ENCODE peak calls at places on chromosomes 4 and X, in seven cellular contexts. One of them, this sample, is unnamed.

GRCh38 chr4:25161599-25161960 is 1.3 kb upstream of the SEPSECS start:
- DNase-seq in mesendoderm: peak; percentile 56
- DNase-seq in H9: no peak
- DNase-seq in IMR-90: no peak
- DNase-seq in trophoblast cell: peak; percentile 72
- DNase-seq in neuronal stem cell: no peak
- DNase-seq in mesenchymal stem cell: no peak
- DNase-seq in this sample: no peak

GRCh38 chr4:10011277-10011676 is 10.0 kb downstream of the SLC2A9 start:
- DNase-seq in mesendoderm: no peak
- DNase-seq in H9: no peak
- DNase-seq in IMR-90: no peak
- DNase-seq in trophoblast cell: no peak
- DNase-seq in neuronal stem cell: no peak
- DNase-seq in mesenchymal stem cell: no peak
- DNase-seq in this sample: no peak

GRCh38 chr4:178689926-178690325 is 1247.7 kb upstream of the AGA start:
- DNase-seq in mesendoderm: no peak
- DNase-seq in H9: no peak
- DNase-seq in IMR-90: no peak
- DNase-seq in trophoblast cell: no peak
- DNase-seq in neuronal stem cell: peak; percentile 41
- DNase-seq in mesenchymal stem cell: no peak
- DNase-seq in this sample: no peak

GRCh38 chrX:45515262-45516215 is 314.9 kb upstream of the DIPK2B start:
- DNase-seq in mesendoderm: peak; percentile 36
- DNase-seq in H9: no peak
- DNase-seq in IMR-90: peak; percentile 92
- DNase-seq in trophoblast cell: peak; percentile 42
- DNase-seq in neuronal stem cell: no peak
- DNase-seq in mesenchymal stem cell: peak; percentile 94
- DNase-seq in this sample: no peak

GRCh38 chrX:1401611-1402430 is 9.9 kb upstream of the SLC25A6 start:
- DNase-seq in mesendoderm: no peak
- DNase-seq in H9: no peak
- DNase-seq in IMR-90: no peak
- DNase-seq in trophoblast cell: no peak
- DNase-seq in neuronal stem cell: no peak
- DNase-seq in mesenchymal stem cell: no peak
- DNase-seq in this sample: no peak

GRCh38 chr4:55397024-55397520 is 1.3 kb downstream of the TMEM165 start:
- DNase-seq in mesendoderm: peak; percentile 14
- DNase-seq in H9: no peak
- DNase-seq in IMR-90: no peak
- DNase-seq in trophoblast cell: no peak
- DNase-seq in neuronal stem cell: no peak
- DNase-seq in mesenchymal stem cell: peak; percentile 55
- DNase-seq in this sample: no peak

GRCh38 chrX:147602297-147602696 is 309.4 kb upstream of the FMR1 start:
- DNase-seq in mesendoderm: peak; percentile 42
- DNase-seq in H9: no peak
- DNase-seq in IMR-90: no peak
- DNase-seq in trophoblast cell: no peak
- DNase-seq in neuronal stem cell: no peak
- DNase-seq in mesenchymal stem cell: no peak
- DNase-seq in this sample: no peak

GRCh38 chr4:80268936-80269335 is 2.5 kb downstream of the FGF5 start:
- DNase-seq in mesendoderm: no peak
- DNase-seq in H9: no peak
- DNase-seq in IMR-90: no peak
- DNase-seq in trophoblast cell: no peak
- DNase-seq in neuronal stem cell: no peak
- DNase-seq in mesenchymal stem cell: peak; percentile 10
- DNase-seq in this sample: no peak

GRCh38 chr4:30718889-30719252 is 1.3 kb upstream of the PCDH7 start:
- DNase-seq in mesendoderm: peak; percentile 67
- DNase-seq in H9: no peak
- DNase-seq in IMR-90: peak; percentile 48
- DNase-seq in trophoblast cell: no peak
- DNase-seq in neuronal stem cell: peak; percentile 43
- DNase-seq in mesenchymal stem cell: peak; percentile 52
- DNase-seq in this sample: no peak

GRCh38 chr4:74805601-74806000 is 11.3 kb upstream of the BTC start:
- DNase-seq in mesendoderm: peak; percentile 38
- DNase-seq in H9: no peak
- DNase-seq in IMR-90: peak; percentile 66
- DNase-seq in trophoblast cell: no peak
- DNase-seq in neuronal stem cell: no peak
- DNase-seq in mesenchymal stem cell: peak; percentile 22
- DNase-seq in this sample: no peak

GRCh38 chrX:144494069-144494468 is 610.2 kb downstream of the UBE2NL start:
- DNase-seq in mesendoderm: peak; percentile 0
- DNase-seq in H9: no peak
- DNase-seq in IMR-90: no peak
- DNase-seq in trophoblast cell: no peak
- DNase-seq in neuronal stem cell: no peak
- DNase-seq in mesenchymal stem cell: no peak
- DNase-seq in this sample: no peak

GRCh38 chrX:48752498-48752897 is 9.0 kb upstream of the GLOD5 start:
- DNase-seq in mesendoderm: no peak
- DNase-seq in H9: no peak
- DNase-seq in IMR-90: no peak
- DNase-seq in trophoblast cell: peak; percentile 62
- DNase-seq in neuronal stem cell: no peak
- DNase-seq in mesenchymal stem cell: no peak
- DNase-seq in this sample: no peak

GRCh38 chrX:53768451-53769246 is 82.1 kb upstream of the HUWE1 start:
- DNase-seq in mesendoderm: no peak
- DNase-seq in H9: no peak
- DNase-seq in IMR-90: no peak
- DNase-seq in trophoblast cell: no peak
- DNase-seq in neuronal stem cell: no peak
- DNase-seq in mesenchymal stem cell: no peak
- DNase-seq in this sample: no peak

GRCh38 chr4:112125416-112125815 is 19.8 kb upstream of the FAM241A start:
- DNase-seq in mesendoderm: no peak
- DNase-seq in H9: no peak
- DNase-seq in IMR-90: no peak
- DNase-seq in trophoblast cell: no peak
- DNase-seq in neuronal stem cell: no peak
- DNase-seq in mesenchymal stem cell: no peak
- DNase-seq in this sample: no peak

GRCh38 chr4:109665783-109666455 is 37.3 kb downstream of the CASP6 start:
- DNase-seq in mesendoderm: no peak
- DNase-seq in H9: no peak
- DNase-seq in IMR-90: no peak
- DNase-seq in trophoblast cell: no peak
- DNase-seq in neuronal stem cell: no peak
- DNase-seq in mesenchymal stem cell: no peak
- DNase-seq in this sample: no peak

GRCh38 chr4:4866124-4866832 is 6.8 kb downstream of the MSX1 start:
- DNase-seq in mesendoderm: peak; percentile 75
- DNase-seq in H9: no peak
- DNase-seq in IMR-90: no peak
- DNase-seq in trophoblast cell: no peak
- DNase-seq in neuronal stem cell: no peak
- DNase-seq in mesenchymal stem cell: peak; percentile 26
- DNase-seq in this sample: peak; percentile 72

GRCh38 chr4:139734201-139734874 is 68.7 kb downstream of the MGST2 start:
- DNase-seq in mesendoderm: peak; percentile 33
- DNase-seq in H9: no peak
- DNase-seq in IMR-90: peak; percentile 65
- DNase-seq in trophoblast cell: peak; percentile 85
- DNase-seq in neuronal stem cell: no peak
- DNase-seq in mesenchymal stem cell: peak; percentile 94
- DNase-seq in this sample: no peak

DNA sequence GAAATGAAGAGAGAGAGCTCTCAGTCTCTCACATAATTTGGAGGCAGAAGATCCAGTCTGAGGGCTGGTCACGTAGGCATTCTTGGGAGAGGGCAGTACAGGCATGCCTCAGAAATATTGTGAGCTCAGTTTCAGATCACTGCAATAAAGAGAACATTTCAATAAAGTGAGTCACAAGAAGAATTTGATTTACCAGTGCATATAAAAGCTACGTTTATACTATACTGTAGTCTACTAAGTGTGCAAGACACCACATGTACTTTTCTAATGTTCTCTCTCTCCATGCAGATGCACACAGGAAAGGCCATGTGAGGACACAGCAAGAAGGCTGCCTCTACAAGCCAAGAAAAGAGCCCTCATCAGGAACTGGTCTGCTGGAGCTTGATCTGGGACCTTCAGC is 583.5 kb upstream of the FAT1 start:
- DNase-seq in mesendoderm: no peak
- DNase-seq in H9: no peak
- DNase-seq in IMR-90: peak; percentile 48
- DNase-seq in trophoblast cell: no peak
- DNase-seq in neuronal stem cell: no peak
- DNase-seq in mesenchymal stem cell: no peak
- DNase-seq in this sample: no peak
- H2AK5ac ChIP-seq in mesendoderm: no peak overlapping the region
- H2AK5ac ChIP-seq in H9: no peak overlapping the region
- H2AK5ac ChIP-seq in IMR-90: no peak overlapping the region
- H2AK5ac ChIP-seq in trophoblast cell: no peak overlapping the region
- H2AK5ac ChIP-seq in neuronal stem cell: no peak overlapping the region
- H2AK5ac ChIP-seq in mesenchymal stem cell: no peak overlapping the region
- H2AK5ac ChIP-seq in this sample: no peak overlapping the region

DNA sequence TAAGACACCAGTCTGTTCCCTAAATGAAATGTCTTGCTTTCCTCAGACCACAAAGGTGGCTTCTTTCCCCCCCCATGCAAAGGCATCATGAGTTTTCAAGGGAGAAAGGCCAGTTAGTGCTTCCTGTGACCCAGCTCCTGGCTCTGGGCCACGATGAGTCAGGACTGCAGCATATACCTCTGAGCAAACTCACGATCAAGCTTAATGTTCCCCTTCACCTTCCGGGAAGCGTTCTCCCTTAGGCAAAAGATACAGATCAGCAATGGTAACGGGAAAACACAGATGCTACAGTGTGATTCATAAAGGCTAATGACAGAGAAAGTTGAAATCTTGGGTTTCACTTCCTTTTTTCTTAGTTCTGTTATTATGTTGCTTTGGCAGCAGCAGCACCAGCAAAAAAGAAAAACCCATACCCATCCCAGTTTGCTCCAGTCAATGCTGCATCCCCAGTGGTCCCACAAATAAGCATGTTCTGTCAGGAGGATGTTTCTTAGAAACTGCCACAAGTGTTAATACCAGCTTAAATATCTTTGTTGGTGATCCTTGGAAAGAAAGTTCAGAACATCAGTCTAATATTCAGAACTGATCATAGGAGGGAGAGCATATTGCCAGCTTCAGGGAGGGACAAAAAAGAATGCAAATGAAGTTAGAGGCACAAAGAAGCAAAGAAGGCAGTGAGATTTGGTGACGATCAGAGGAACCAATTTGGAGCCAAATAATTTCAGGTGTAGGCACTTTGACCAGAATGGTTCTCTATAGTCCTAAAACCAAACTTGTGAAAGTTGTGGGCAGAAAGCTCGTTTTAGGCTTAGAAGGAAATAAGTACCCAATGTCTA is 41.2 kb downstream of the LONRF3 start:
- DNase-seq in mesendoderm: peak; percentile 15
- DNase-seq in H9: no peak
- DNase-seq in IMR-90: peak; percentile 80
- DNase-seq in trophoblast cell: peak; percentile 85
- DNase-seq in neuronal stem cell: no peak
- DNase-seq in mesenchymal stem cell: peak; percentile 83
- DNase-seq in this sample: no peak
- H2AK5ac ChIP-seq in mesendoderm: no peak overlapping the region
- H2AK5ac ChIP-seq in H9: no peak overlapping the region
- H2AK5ac ChIP-seq in IMR-90: no peak overlapping the region
- H2AK5ac ChIP-seq in trophoblast cell: no peak overlapping the region
- H2AK5ac ChIP-seq in neuronal stem cell: no peak overlapping the region
- H2AK5ac ChIP-seq in mesenchymal stem cell: no peak overlapping the region
- H2AK5ac ChIP-seq in this sample: no peak overlapping the region

GRCh38 chr4:39067031-39067430 is 5.0 kb downstream of the KLHL5 start:
- DNase-seq in mesendoderm: no peak
- DNase-seq in H9: no peak
- DNase-seq in IMR-90: no peak
- DNase-seq in trophoblast cell: no peak
- DNase-seq in neuronal stem cell: no peak
- DNase-seq in mesenchymal stem cell: no peak
- DNase-seq in this sample: no peak

GRCh38 chr4:39062499-39062898 is 467 bp downstream of the KLHL5 start:
- DNase-seq in mesendoderm: peak; percentile 1
- DNase-seq in H9: no peak
- DNase-seq in IMR-90: no peak
- DNase-seq in trophoblast cell: no peak
- DNase-seq in neuronal stem cell: no peak
- DNase-seq in mesenchymal stem cell: peak; percentile 37
- DNase-seq in this sample: no peak

GRCh38 chr4:39066371-39066770 is 4.3 kb downstream of the KLHL5 start:
- DNase-seq in mesendoderm: no peak
- DNase-seq in H9: no peak
- DNase-seq in IMR-90: no peak
- DNase-seq in trophoblast cell: no peak
- DNase-seq in neuronal stem cell: no peak
- DNase-seq in mesenchymal stem cell: no peak
- DNase-seq in this sample: no peak

GRCh38 chr4:39061450-39061849 is 582 bp upstream of the KLHL5 start:
- DNase-seq in mesendoderm: peak; percentile 2
- DNase-seq in H9: no peak
- DNase-seq in IMR-90: no peak
- DNase-seq in trophoblast cell: no peak
- DNase-seq in neuronal stem cell: no peak
- DNase-seq in mesenchymal stem cell: no peak
- DNase-seq in this sample: no peak

DNA sequence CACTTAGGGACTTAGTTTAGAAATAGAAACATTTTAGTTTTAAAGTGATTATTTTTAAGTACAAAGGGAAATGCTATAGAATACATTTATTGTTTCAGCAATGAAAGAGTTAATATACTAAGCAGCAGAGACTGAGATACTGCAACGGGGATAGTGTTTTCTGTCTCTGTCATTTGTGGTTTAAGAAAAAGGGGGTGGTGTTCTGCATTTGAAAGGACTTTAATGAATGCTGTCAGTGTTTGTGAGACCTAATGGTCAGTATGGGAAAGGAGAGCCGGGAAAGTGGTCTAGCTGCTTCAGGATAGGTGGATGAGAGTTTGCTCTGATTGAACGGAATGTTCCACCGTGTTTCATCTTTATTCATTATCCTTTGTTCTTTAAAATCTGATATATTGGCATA is at the start of gene KLHL5:
- DNase-seq in mesendoderm: peak; percentile 60
- DNase-seq in H9: no peak
- DNase-seq in IMR-90: no peak
- DNase-seq in trophoblast cell: no peak
- DNase-seq in neuronal stem cell: peak; percentile 43
- DNase-seq in mesenchymal stem cell: peak; percentile 63
- DNase-seq in this sample: no peak
- H2AK5ac ChIP-seq in mesendoderm: no peak within 1 kb of the TSS
- H2AK5ac ChIP-seq in H9: no peak within 1 kb of the TSS
- H2AK5ac ChIP-seq in IMR-90: no peak within 1 kb of the TSS
- H2AK5ac ChIP-seq in trophoblast cell: no peak within 1 kb of the TSS
- H2AK5ac ChIP-seq in neuronal stem cell: no peak within 1 kb of the TSS
- H2AK5ac ChIP-seq in mesenchymal stem cell: no peak within 1 kb of the TSS
- H2AK5ac ChIP-seq in this sample: no peak within 1 kb of the TSS

GRCh38 chr4:183612329-183613250 is 46.4 kb downstream of the RWDD4 start:
- DNase-seq in mesendoderm: no peak
- DNase-seq in H9: no peak
- DNase-seq in IMR-90: no peak
- DNase-seq in trophoblast cell: no peak
- DNase-seq in neuronal stem cell: no peak
- DNase-seq in mesenchymal stem cell: no peak
- DNase-seq in this sample: no peak
- H2AK5ac ChIP-seq in mesendoderm: no peak overlapping the region
- H2AK5ac ChIP-seq in H9: no peak overlapping the region
- H2AK5ac ChIP-seq in IMR-90: no peak overlapping the region
- H2AK5ac ChIP-seq in trophoblast cell: no peak overlapping the region
- H2AK5ac ChIP-seq in neuronal stem cell: peak overlapping the region; percentile 57
- H2AK5ac ChIP-seq in mesenchymal stem cell: no peak overlapping the region
- H2AK5ac ChIP-seq in this sample: no peak overlapping the region

This sample was measured in H1.